ENCODE peak calls at places on chromosomes 13 and 19, in five cellular contexts. One of them, this sample, is unnamed.

GRCh38 chr19:2767688-2768087 is 15.4 kb downstream of the SGTA start:
- DNase-seq in K562: no peak
- DNase-seq in A549: no peak
- DNase-seq in HepG2: no peak
- DNase-seq in GM12878: no peak
- DNase-seq in this sample: no peak

GRCh38 chr13:47858678-47859050 is 142.4 kb downstream of the SUCLA2 start:
- DNase-seq in K562: no peak
- DNase-seq in A549: no peak
- DNase-seq in HepG2: no peak
- DNase-seq in GM12878: no peak
- DNase-seq in this sample: no peak

GRCh38 chr13:110520431-110521295 is 40.9 kb downstream of the RAB20 start:
- DNase-seq in K562: no peak
- DNase-seq in A549: peak
- DNase-seq in HepG2: no peak
- DNase-seq in GM12878: no peak
- DNase-seq in this sample: no peak

GRCh38 chr19:18223860-18224524 is 2.2 kb downstream of the PDE4C start:
- DNase-seq in K562: peak
- DNase-seq in A549: peak
- DNase-seq in HepG2: peak
- DNase-seq in GM12878: no peak
- DNase-seq in this sample: peak

GRCh38 chr19:43624933-43625332 is 5.5 kb upstream of the ZNF428 start:
- DNase-seq in K562: peak
- DNase-seq in A549: peak
- DNase-seq in HepG2: no peak
- DNase-seq in GM12878: no peak
- DNase-seq in this sample: no peak

GRCh38 chr19:51712461-51713081 is 11.2 kb downstream of the HAS1 start:
- DNase-seq in K562: no peak
- DNase-seq in A549: peak
- DNase-seq in HepG2: no peak
- DNase-seq in GM12878: no peak
- DNase-seq in this sample: peak

GRCh38 chr13:95349267-95349666 is 48.0 kb upstream of the ABCC4 start:
- DNase-seq in K562: peak
- DNase-seq in A549: peak
- DNase-seq in HepG2: no peak
- DNase-seq in GM12878: no peak
- DNase-seq in this sample: no peak

GRCh38 chr19:11067356-11068113 is 21.7 kb upstream of the LDLR start:
- DNase-seq in K562: no peak
- DNase-seq in A549: no peak
- DNase-seq in HepG2: no peak
- DNase-seq in GM12878: no peak
- DNase-seq in this sample: no peak

GRCh38 chr13:75384881-75385707 is 96.9 kb downstream of the TBC1D4 start:
- DNase-seq in K562: no peak
- DNase-seq in A549: no peak
- DNase-seq in HepG2: no peak
- DNase-seq in GM12878: no peak
- DNase-seq in this sample: no peak

GRCh38 chr19:6092329-6093286 is 17.7 kb downstream of the RFX2 start:
- DNase-seq in K562: peak
- DNase-seq in A549: peak
- DNase-seq in HepG2: peak
- DNase-seq in GM12878: no peak
- DNase-seq in this sample: peak

GRCh38 chr19:48735031-48735615 is 5.3 kb downstream of the RASIP1 start:
- DNase-seq in K562: no peak
- DNase-seq in A549: peak
- DNase-seq in HepG2: no peak
- DNase-seq in GM12878: no peak
- DNase-seq in this sample: peak

GRCh38 chr19:46618670-46619231 is 6.1 kb downstream of the PTGIR start:
- DNase-seq in K562: no peak
- DNase-seq in A549: no peak
- DNase-seq in HepG2: no peak
- DNase-seq in GM12878: peak
- DNase-seq in this sample: no peak

GRCh38 chr13:110756268-110756667 is 42.8 kb downstream of the ING1 start:
- DNase-seq in K562: no peak
- DNase-seq in A549: peak
- DNase-seq in HepG2: no peak
- DNase-seq in GM12878: no peak
- DNase-seq in this sample: peak

GRCh38 chr13:48155850-48156249 is 60.9 kb upstream of the MED4 start:
- DNase-seq in K562: no peak
- DNase-seq in A549: peak
- DNase-seq in HepG2: no peak
- DNase-seq in GM12878: peak
- DNase-seq in this sample: no peak

GRCh38 chr19:1566392-1567115 is 1.6 kb downstream of the MEX3D start:
- DNase-seq in K562: peak
- DNase-seq in A549: peak
- DNase-seq in HepG2: peak
- DNase-seq in GM12878: no peak
- DNase-seq in this sample: peak

GRCh38 chr19:55261671-55262126 is 2.9 kb upstream of the PPP6R1 start:
- DNase-seq in K562: no peak
- DNase-seq in A549: no peak
- DNase-seq in HepG2: no peak
- DNase-seq in GM12878: no peak
- DNase-seq in this sample: peak

GRCh38 chr19:47697863-47698609 is 15.2 kb upstream of the EHD2 start:
- DNase-seq in K562: peak
- DNase-seq in A549: peak
- DNase-seq in HepG2: peak
- DNase-seq in GM12878: peak
- DNase-seq in this sample: peak

GRCh38 chr13:76335463-76335862 is 550.7 kb downstream of the KCTD12 start:
- DNase-seq in K562: no peak
- DNase-seq in A549: no peak
- DNase-seq in HepG2: no peak
- DNase-seq in GM12878: no peak
- DNase-seq in this sample: no peak

GRCh38 chr19:38383184-38383583 is 4.7 kb downstream of the GGN start:
- DNase-seq in K562: no peak
- DNase-seq in A549: no peak
- DNase-seq in HepG2: no peak
- DNase-seq in GM12878: no peak
- DNase-seq in this sample: no peak

GRCh38 chr13:35160921-35161320 is 218.9 kb downstream of the NBEA start:
- DNase-seq in K562: no peak
- DNase-seq in A549: no peak
- DNase-seq in HepG2: no peak
- DNase-seq in GM12878: no peak
- DNase-seq in this sample: no peak

GRCh38 chr13:36918246-36919060 is 1.6 kb downstream of the SMAD9 start:
- DNase-seq in K562: no peak
- DNase-seq in A549: no peak
- DNase-seq in HepG2: no peak
- DNase-seq in GM12878: no peak
- DNase-seq in this sample: no peak

GRCh38 chr13:59178344-59178743 is 985.4 kb downstream of the DIAPH3 start:
- DNase-seq in K562: no peak
- DNase-seq in A549: no peak
- DNase-seq in HepG2: no peak
- DNase-seq in GM12878: no peak
- DNase-seq in this sample: no peak

GRCh38 chr19:35355851-35356460 is 2.3 kb upstream of the FFAR3 start:
- DNase-seq in K562: no peak
- DNase-seq in A549: no peak
- DNase-seq in HepG2: no peak
- DNase-seq in GM12878: no peak
- DNase-seq in this sample: no peak

GRCh38 chr19:1173160-1173844 is 766 bp downstream of the SBNO2 start:
- DNase-seq in K562: peak
- DNase-seq in A549: no peak
- DNase-seq in HepG2: no peak
- DNase-seq in GM12878: no peak
- DNase-seq in this sample: no peak

GRCh38 chr19:7445104-7445503 is 43.7 kb downstream of the PEX11G start:
- DNase-seq in K562: no peak
- DNase-seq in A549: no peak
- DNase-seq in HepG2: no peak
- DNase-seq in GM12878: no peak
- DNase-seq in this sample: no peak

GRCh38 chr13:109869312-109870237 is 83.2 kb upstream of the IRS2 start:
- DNase-seq in K562: peak
- DNase-seq in A549: peak
- DNase-seq in HepG2: no peak
- DNase-seq in GM12878: no peak
- DNase-seq in this sample: no peak

GRCh38 chr13:46111151-46111550 is 6.3 kb upstream of the CPB2 start:
- DNase-seq in K562: no peak
- DNase-seq in A549: no peak
- DNase-seq in HepG2: no peak
- DNase-seq in GM12878: no peak
- DNase-seq in this sample: no peak

GRCh38 chr19:40800339-40800996 is 1.5 kb downstream of the EGLN2 start:
- DNase-seq in K562: no peak
- DNase-seq in A549: no peak
- DNase-seq in HepG2: no peak
- DNase-seq in GM12878: no peak
- DNase-seq in this sample: no peak

GRCh38 chr13:75762967-75763366 is 126.8 kb downstream of the LMO7 start:
- DNase-seq in K562: no peak
- DNase-seq in A549: no peak
- DNase-seq in HepG2: peak
- DNase-seq in GM12878: peak
- DNase-seq in this sample: no peak

GRCh38 chr13:38767506-38768265 is 80.8 kb downstream of the FREM2 start:
- DNase-seq in K562: no peak
- DNase-seq in A549: no peak
- DNase-seq in HepG2: no peak
- DNase-seq in GM12878: no peak
- DNase-seq in this sample: no peak

GRCh38 chr19:49165865-49166301 is 8.3 kb downstream of the TRPM4 start:
- DNase-seq in K562: peak
- DNase-seq in A549: no peak
- DNase-seq in HepG2: no peak
- DNase-seq in GM12878: no peak
- DNase-seq in this sample: no peak

GRCh38 chr13:45715351-45715750 is 13.2 kb downstream of the CBY2 start:
- DNase-seq in K562: no peak
- DNase-seq in A549: no peak
- DNase-seq in HepG2: no peak
- DNase-seq in GM12878: no peak
- DNase-seq in this sample: no peak

GRCh38 chr13:24680258-24680920 is at the start of gene ATP12A:
- DNase-seq in K562: no peak
- DNase-seq in A549: no peak
- DNase-seq in HepG2: no peak
- DNase-seq in GM12878: no peak
- DNase-seq in this sample: no peak

DNA sequence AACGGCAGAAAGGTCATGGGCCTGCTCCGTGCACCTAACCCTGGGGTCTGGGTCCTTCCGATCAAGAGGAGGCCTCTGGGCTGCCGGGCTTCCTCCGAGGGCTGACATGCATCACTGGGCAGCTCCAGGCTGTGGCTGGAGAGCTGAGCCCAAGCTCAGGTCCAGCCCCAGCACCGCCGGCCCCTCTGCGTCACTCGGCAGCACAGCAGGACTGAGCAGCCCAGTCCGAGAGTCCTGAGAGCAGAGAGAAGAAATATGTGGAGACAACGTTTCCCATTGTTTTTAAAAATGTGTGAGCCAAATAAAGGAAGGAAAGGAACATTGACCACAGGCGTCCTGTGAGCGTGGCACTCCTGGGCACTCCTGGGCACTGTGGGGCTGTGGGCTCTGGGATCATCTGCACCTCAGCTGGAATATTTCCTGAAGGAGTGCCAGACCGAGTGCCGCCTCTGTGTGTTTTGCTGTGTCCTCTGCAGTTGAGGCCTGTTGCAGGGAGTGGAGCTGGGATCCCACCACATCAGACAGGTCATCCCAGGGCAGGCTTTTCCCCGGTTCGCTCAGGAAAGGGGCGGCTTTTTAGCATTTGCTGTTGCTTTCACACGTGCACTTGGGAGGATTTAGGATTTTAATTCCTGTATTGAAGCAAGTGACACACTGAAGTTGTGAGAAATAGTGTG is 37.8 kb upstream of the TFDP1 start:
- DNase-seq in K562: no peak
- DNase-seq in A549: no peak
- DNase-seq in HepG2: no peak
- DNase-seq in GM12878: no peak
- DNase-seq in this sample: no peak
- TF ChIP-seq KDM1A in K562: no peak
- TF ChIP-seq KDM1A in A549: no peak
- TF ChIP-seq KDM1A in HepG2: no peak
- TF ChIP-seq KDM1A in GM12878: no peak
- TF ChIP-seq KDM1A in this sample: no peak

DNA sequence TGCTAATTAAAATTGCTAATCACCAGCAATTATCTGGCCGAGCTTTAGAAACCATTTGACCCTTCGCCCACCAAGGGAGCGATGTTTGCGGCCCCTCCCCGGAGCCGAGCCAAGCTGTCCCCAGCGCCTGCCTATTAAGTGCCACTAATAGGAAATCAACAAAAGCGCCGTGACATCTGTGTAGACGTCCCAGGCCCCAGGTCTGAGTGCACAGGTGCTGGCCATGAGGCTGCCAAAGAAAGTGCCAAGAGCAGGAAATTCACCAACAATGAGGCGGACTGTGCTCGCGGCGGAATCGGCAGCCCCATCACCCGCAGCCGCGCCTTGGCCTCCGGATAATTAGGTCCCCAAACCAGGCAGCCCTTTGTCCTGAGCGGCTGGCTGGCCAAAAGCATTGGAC is 44.5 kb upstream of the SPACA7 start:
- DNase-seq in K562: no peak
- DNase-seq in A549: no peak
- DNase-seq in HepG2: no peak
- DNase-seq in GM12878: no peak
- DNase-seq in this sample: no peak
- TF ChIP-seq KDM1A in K562: no peak
- TF ChIP-seq KDM1A in A549: no peak
- TF ChIP-seq KDM1A in HepG2: no peak
- TF ChIP-seq KDM1A in GM12878: no peak
- TF ChIP-seq KDM1A in this sample: no peak

DNA sequence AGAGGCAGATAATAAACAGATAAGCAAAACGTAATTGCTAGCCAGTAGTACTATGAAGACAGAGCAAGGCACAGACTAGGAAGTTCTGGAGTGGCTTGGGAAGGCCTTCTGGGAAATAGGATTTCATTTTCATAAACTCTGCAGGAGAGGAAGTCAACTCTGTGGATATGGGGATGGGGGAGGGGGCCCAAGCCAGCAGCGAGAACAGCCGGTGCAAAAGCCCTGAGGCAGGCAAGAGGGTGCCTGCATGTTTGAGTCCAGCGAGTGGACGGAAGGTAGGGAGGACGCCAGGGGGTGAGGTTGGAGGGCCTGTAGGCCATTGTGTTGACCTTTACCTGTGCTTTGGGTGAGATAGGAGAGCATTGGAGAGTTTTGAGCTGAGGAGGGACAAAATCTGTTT is 9.0 kb upstream of the ASF1B start:
- DNase-seq in K562: no peak
- DNase-seq in A549: no peak
- DNase-seq in HepG2: no peak
- DNase-seq in GM12878: no peak
- DNase-seq in this sample: no peak
- TF ChIP-seq KDM1A in K562: no peak
- TF ChIP-seq KDM1A in A549: no peak
- TF ChIP-seq KDM1A in HepG2: no peak
- TF ChIP-seq KDM1A in GM12878: no peak
- TF ChIP-seq KDM1A in this sample: peak

GRCh38 chr19:42325896-42326771 is 699 bp downstream of the MEGF8 start:
- DNase-seq in K562: peak
- DNase-seq in A549: no peak
- DNase-seq in HepG2: no peak
- DNase-seq in GM12878: no peak
- DNase-seq in this sample: no peak
- TF ChIP-seq KDM1A in K562: no peak
- TF ChIP-seq KDM1A in A549: no peak
- TF ChIP-seq KDM1A in HepG2: no peak
- TF ChIP-seq KDM1A in GM12878: no peak
- TF ChIP-seq KDM1A in this sample: no peak